ENCODE peak calls at places on chromosomes 11 and 22, in nine cellular contexts. One of them, this sample, is unnamed.

GRCh38 chr11:862028-862703 is 19.5 kb downstream of the TSPAN4 start:
- DNase-seq in RWPE1: no peak
- DNase-seq in psoas muscle: no peak
- DNase-seq in tibial artery: no peak
- DNase-seq in OCI-LY7: no peak
- DNase-seq in GM13976: no peak
- DNase-seq in Calu3: peak
- DNase-seq in HFF-Myc: no peak
- DNase-seq in choroid plexus epithelial cell: no peak
- DNase-seq in this sample: no peak

GRCh38 chr11:61955031-61955415 is 4.9 kb downstream of the BEST1 start:
- DNase-seq in RWPE1: peak
- DNase-seq in psoas muscle: peak
- DNase-seq in tibial artery: peak
- DNase-seq in OCI-LY7: no peak
- DNase-seq in GM13976: peak
- DNase-seq in Calu3: no peak
- DNase-seq in HFF-Myc: no peak
- DNase-seq in choroid plexus epithelial cell: peak
- DNase-seq in this sample: peak

GRCh38 chr11:79050784-79051183 is 390.0 kb downstream of the TENM4 start:
- DNase-seq in RWPE1: no peak
- DNase-seq in psoas muscle: no peak
- DNase-seq in tibial artery: no peak
- DNase-seq in OCI-LY7: no peak
- DNase-seq in GM13976: no peak
- DNase-seq in Calu3: no peak
- DNase-seq in HFF-Myc: no peak
- DNase-seq in choroid plexus epithelial cell: no peak
- DNase-seq in this sample: peak

GRCh38 chr11:65496304-65497140 is 2.3 kb upstream of the MALAT1 start:
- DNase-seq in RWPE1: no peak
- DNase-seq in psoas muscle: no peak
- DNase-seq in tibial artery: peak
- DNase-seq in OCI-LY7: no peak
- DNase-seq in GM13976: no peak
- DNase-seq in Calu3: no peak
- DNase-seq in HFF-Myc: peak
- DNase-seq in choroid plexus epithelial cell: peak
- DNase-seq in this sample: peak

GRCh38 chr11:12242071-12242672 is 131.8 kb downstream of the MICAL2 start:
- DNase-seq in RWPE1: no peak
- DNase-seq in psoas muscle: no peak
- DNase-seq in tibial artery: no peak
- DNase-seq in OCI-LY7: no peak
- DNase-seq in GM13976: no peak
- DNase-seq in Calu3: no peak
- DNase-seq in HFF-Myc: no peak
- DNase-seq in choroid plexus epithelial cell: no peak
- DNase-seq in this sample: no peak

GRCh38 chr22:38953577-38954413 is 3.6 kb upstream of the APOBEC3A start:
- DNase-seq in RWPE1: peak
- DNase-seq in psoas muscle: no peak
- DNase-seq in tibial artery: no peak
- DNase-seq in OCI-LY7: no peak
- DNase-seq in GM13976: peak
- DNase-seq in Calu3: peak
- DNase-seq in HFF-Myc: no peak
- DNase-seq in choroid plexus epithelial cell: no peak
- DNase-seq in this sample: no peak

GRCh38 chr11:62472063-62472884 is 53.4 kb downstream of the SCGB1A1 start:
- DNase-seq in RWPE1: peak
- DNase-seq in psoas muscle: no peak
- DNase-seq in tibial artery: no peak
- DNase-seq in OCI-LY7: no peak
- DNase-seq in GM13976: no peak
- DNase-seq in Calu3: peak
- DNase-seq in HFF-Myc: no peak
- DNase-seq in choroid plexus epithelial cell: no peak
- DNase-seq in this sample: peak

GRCh38 chr11:121416909-121417567 is 35.1 kb upstream of the SORL1 start:
- DNase-seq in RWPE1: peak
- DNase-seq in psoas muscle: peak
- DNase-seq in tibial artery: peak
- DNase-seq in OCI-LY7: peak
- DNase-seq in GM13976: peak
- DNase-seq in Calu3: peak
- DNase-seq in HFF-Myc: peak
- DNase-seq in choroid plexus epithelial cell: peak
- DNase-seq in this sample: peak

GRCh38 chr22:50544746-50545253 is 899 bp upstream of the KLHDC7B start:
- DNase-seq in RWPE1: no peak
- DNase-seq in psoas muscle: no peak
- DNase-seq in tibial artery: no peak
- DNase-seq in OCI-LY7: peak
- DNase-seq in GM13976: peak
- DNase-seq in Calu3: peak
- DNase-seq in HFF-Myc: no peak
- DNase-seq in choroid plexus epithelial cell: no peak
- DNase-seq in this sample: no peak

GRCh38 chr22:50546326-50547230 is 879 bp downstream of the KLHDC7B start:
- DNase-seq in RWPE1: no peak
- DNase-seq in psoas muscle: no peak
- DNase-seq in tibial artery: no peak
- DNase-seq in OCI-LY7: no peak
- DNase-seq in GM13976: peak
- DNase-seq in Calu3: no peak
- DNase-seq in HFF-Myc: no peak
- DNase-seq in choroid plexus epithelial cell: no peak
- DNase-seq in this sample: no peak

GRCh38 chr22:50542416-50542927 is 3.2 kb upstream of the KLHDC7B start:
- DNase-seq in RWPE1: no peak
- DNase-seq in psoas muscle: no peak
- DNase-seq in tibial artery: no peak
- DNase-seq in OCI-LY7: no peak
- DNase-seq in GM13976: peak
- DNase-seq in Calu3: no peak
- DNase-seq in HFF-Myc: no peak
- DNase-seq in choroid plexus epithelial cell: peak
- DNase-seq in this sample: no peak

GRCh38 chr22:50545522-50546325 is at the start of gene KLHDC7B:
- DNase-seq in RWPE1: no peak
- DNase-seq in psoas muscle: no peak
- DNase-seq in tibial artery: no peak
- DNase-seq in OCI-LY7: no peak
- DNase-seq in GM13976: peak
- DNase-seq in Calu3: no peak
- DNase-seq in HFF-Myc: no peak
- DNase-seq in choroid plexus epithelial cell: peak
- DNase-seq in this sample: no peak

DNA sequence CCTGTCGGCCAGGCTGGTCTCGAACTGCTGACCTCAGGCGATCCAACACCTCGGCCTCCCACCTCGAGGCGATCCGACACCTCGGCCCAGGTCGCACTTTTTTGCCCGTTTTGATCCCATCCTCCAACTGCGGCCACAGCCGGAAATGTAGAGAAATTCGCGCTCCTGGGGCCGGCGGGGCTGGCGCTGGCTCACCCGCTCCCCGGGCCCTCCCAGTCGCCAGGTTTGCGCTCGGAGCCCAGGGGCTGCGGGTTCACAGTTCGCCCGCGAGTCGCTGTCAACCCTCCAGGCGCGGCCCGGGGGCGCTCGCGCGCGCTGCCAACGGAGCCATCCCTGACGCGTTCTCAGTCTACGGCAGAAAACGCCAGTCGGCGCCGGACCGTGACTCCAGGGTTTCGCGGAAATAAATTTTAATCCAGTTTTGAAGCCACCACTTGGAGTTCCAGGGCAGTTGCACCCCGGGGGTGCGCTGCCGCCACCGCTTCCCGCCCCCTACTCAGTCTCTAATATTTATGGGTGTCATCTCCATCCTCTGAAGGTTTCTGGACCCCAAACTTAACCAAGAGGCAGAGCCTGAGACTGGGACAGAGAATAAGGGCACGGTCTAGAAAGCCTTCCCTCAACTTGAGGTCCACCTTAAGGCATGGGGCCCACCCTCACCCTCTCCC is 1.5 kb upstream of the KLHDC7B start:
- DNase-seq in RWPE1: no peak
- DNase-seq in psoas muscle: peak
- DNase-seq in tibial artery: no peak
- DNase-seq in OCI-LY7: peak
- DNase-seq in GM13976: peak
- DNase-seq in Calu3: peak
- DNase-seq in HFF-Myc: no peak
- DNase-seq in choroid plexus epithelial cell: peak
- DNase-seq in this sample: peak
- TF ChIP-seq CTCF in RWPE1: peak
- TF ChIP-seq CTCF in psoas muscle: peak
- TF ChIP-seq CTCF in tibial artery: peak
- TF ChIP-seq CTCF in OCI-LY7: peak
- TF ChIP-seq CTCF in GM13976: peak
- TF ChIP-seq CTCF in Calu3: peak
- TF ChIP-seq CTCF in HFF-Myc: peak
- TF ChIP-seq CTCF in choroid plexus epithelial cell: peak
- TF ChIP-seq CTCF in this sample: peak

GRCh38 chr11:125108469-125108868 is 3.0 kb downstream of the TMEM218 start:
- DNase-seq in RWPE1: no peak
- DNase-seq in psoas muscle: no peak
- DNase-seq in tibial artery: no peak
- DNase-seq in OCI-LY7: no peak
- DNase-seq in GM13976: no peak
- DNase-seq in Calu3: no peak
- DNase-seq in HFF-Myc: no peak
- DNase-seq in choroid plexus epithelial cell: no peak
- DNase-seq in this sample: no peak

GRCh38 chr11:125110506-125110905 is 920 bp downstream of the TMEM218 start:
- DNase-seq in RWPE1: no peak
- DNase-seq in psoas muscle: no peak
- DNase-seq in tibial artery: no peak
- DNase-seq in OCI-LY7: peak
- DNase-seq in GM13976: no peak
- DNase-seq in Calu3: no peak
- DNase-seq in HFF-Myc: no peak
- DNase-seq in choroid plexus epithelial cell: peak
- DNase-seq in this sample: no peak

GRCh38 chr11:125112235-125112604 is 794 bp upstream of the TMEM218 start:
- DNase-seq in RWPE1: no peak
- DNase-seq in psoas muscle: no peak
- DNase-seq in tibial artery: no peak
- DNase-seq in OCI-LY7: no peak
- DNase-seq in GM13976: no peak
- DNase-seq in Calu3: no peak
- DNase-seq in HFF-Myc: no peak
- DNase-seq in choroid plexus epithelial cell: no peak
- DNase-seq in this sample: no peak

GRCh38 chr11:125111341-125112234 is at the start of gene TMEM218:
- DNase-seq in RWPE1: peak
- DNase-seq in psoas muscle: peak
- DNase-seq in tibial artery: peak
- DNase-seq in OCI-LY7: peak
- DNase-seq in GM13976: peak
- DNase-seq in Calu3: peak
- DNase-seq in HFF-Myc: peak
- DNase-seq in choroid plexus epithelial cell: peak
- DNase-seq in this sample: peak

DNA sequence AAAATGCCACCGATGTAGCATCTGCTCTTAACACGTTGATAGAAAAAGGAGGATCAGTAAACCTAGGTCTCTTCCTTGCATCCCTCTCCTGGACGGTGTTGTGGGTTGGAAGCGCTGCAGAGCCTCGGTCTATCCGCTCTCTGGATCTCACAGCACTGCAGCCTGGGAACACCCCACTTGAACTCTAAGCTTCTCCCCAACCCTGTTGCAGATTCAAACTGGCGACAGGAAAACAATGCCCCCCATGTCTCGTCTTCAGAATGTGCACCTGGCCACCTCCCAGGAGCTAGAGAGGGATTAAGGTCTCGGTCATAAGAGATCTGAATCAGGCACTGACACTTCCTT is 458 bp downstream of the TMEM218 start:
- DNase-seq in RWPE1: no peak
- DNase-seq in psoas muscle: no peak
- DNase-seq in tibial artery: no peak
- DNase-seq in OCI-LY7: peak
- DNase-seq in GM13976: no peak
- DNase-seq in Calu3: peak
- DNase-seq in HFF-Myc: no peak
- DNase-seq in choroid plexus epithelial cell: peak
- DNase-seq in this sample: no peak
- TF ChIP-seq CTCF in RWPE1: no peak
- TF ChIP-seq CTCF in psoas muscle: no peak
- TF ChIP-seq CTCF in tibial artery: no peak
- TF ChIP-seq CTCF in OCI-LY7: no peak
- TF ChIP-seq CTCF in GM13976: no peak
- TF ChIP-seq CTCF in Calu3: no peak
- TF ChIP-seq CTCF in HFF-Myc: no peak
- TF ChIP-seq CTCF in choroid plexus epithelial cell: no peak
- TF ChIP-seq CTCF in this sample: no peak

GRCh38 chr22:43743929-43744643 is 68.0 kb downstream of the EFCAB6 start:
- DNase-seq in RWPE1: no peak
- DNase-seq in psoas muscle: no peak
- DNase-seq in tibial artery: no peak
- DNase-seq in OCI-LY7: no peak
- DNase-seq in GM13976: no peak
- DNase-seq in Calu3: no peak
- DNase-seq in HFF-Myc: no peak
- DNase-seq in choroid plexus epithelial cell: no peak
- DNase-seq in this sample: no peak

GRCh38 chr22:43742551-43742950 is 69.6 kb downstream of the EFCAB6 start:
- DNase-seq in RWPE1: no peak
- DNase-seq in psoas muscle: no peak
- DNase-seq in tibial artery: no peak
- DNase-seq in OCI-LY7: no peak
- DNase-seq in GM13976: no peak
- DNase-seq in Calu3: no peak
- DNase-seq in HFF-Myc: no peak
- DNase-seq in choroid plexus epithelial cell: no peak
- DNase-seq in this sample: no peak

GRCh38 chr22:43740587-43741270 is 71.4 kb downstream of the EFCAB6 start:
- DNase-seq in RWPE1: no peak
- DNase-seq in psoas muscle: no peak
- DNase-seq in tibial artery: no peak
- DNase-seq in OCI-LY7: no peak
- DNase-seq in GM13976: no peak
- DNase-seq in Calu3: no peak
- DNase-seq in HFF-Myc: no peak
- DNase-seq in choroid plexus epithelial cell: no peak
- DNase-seq in this sample: no peak

GRCh38 chr22:43745783-43746356 is 66.2 kb downstream of the EFCAB6 start:
- DNase-seq in RWPE1: no peak
- DNase-seq in psoas muscle: no peak
- DNase-seq in tibial artery: no peak
- DNase-seq in OCI-LY7: no peak
- DNase-seq in GM13976: no peak
- DNase-seq in Calu3: no peak
- DNase-seq in HFF-Myc: no peak
- DNase-seq in choroid plexus epithelial cell: no peak
- DNase-seq in this sample: no peak

DNA sequence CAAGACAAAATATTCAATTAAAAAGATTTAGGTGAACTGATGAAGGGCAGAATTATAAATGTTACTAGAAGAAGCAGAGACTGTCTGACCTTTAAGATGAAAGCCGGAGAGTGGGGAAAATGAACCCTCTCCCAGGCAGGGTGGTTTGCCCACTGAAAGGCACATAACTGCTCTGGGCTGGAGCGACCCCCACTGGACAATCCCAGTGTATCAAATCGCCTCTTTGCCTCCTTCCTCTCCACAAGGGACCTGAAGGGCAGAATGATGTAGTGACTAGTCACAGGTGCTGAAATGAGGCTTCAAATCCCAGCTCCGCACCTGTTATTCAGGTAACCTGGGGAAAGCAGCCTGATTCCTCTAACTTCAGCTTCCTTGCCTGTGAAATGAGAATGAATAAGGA is 69.0 kb downstream of the EFCAB6 start:
- DNase-seq in RWPE1: no peak
- DNase-seq in psoas muscle: no peak
- DNase-seq in tibial artery: no peak
- DNase-seq in OCI-LY7: no peak
- DNase-seq in GM13976: no peak
- DNase-seq in Calu3: no peak
- DNase-seq in HFF-Myc: no peak
- DNase-seq in choroid plexus epithelial cell: no peak
- DNase-seq in this sample: no peak
- TF ChIP-seq CTCF in RWPE1: no peak
- TF ChIP-seq CTCF in psoas muscle: no peak
- TF ChIP-seq CTCF in tibial artery: no peak
- TF ChIP-seq CTCF in OCI-LY7: no peak
- TF ChIP-seq CTCF in GM13976: no peak
- TF ChIP-seq CTCF in Calu3: no peak
- TF ChIP-seq CTCF in HFF-Myc: peak
- TF ChIP-seq CTCF in choroid plexus epithelial cell: peak
- TF ChIP-seq CTCF in this sample: no peak

DNA sequence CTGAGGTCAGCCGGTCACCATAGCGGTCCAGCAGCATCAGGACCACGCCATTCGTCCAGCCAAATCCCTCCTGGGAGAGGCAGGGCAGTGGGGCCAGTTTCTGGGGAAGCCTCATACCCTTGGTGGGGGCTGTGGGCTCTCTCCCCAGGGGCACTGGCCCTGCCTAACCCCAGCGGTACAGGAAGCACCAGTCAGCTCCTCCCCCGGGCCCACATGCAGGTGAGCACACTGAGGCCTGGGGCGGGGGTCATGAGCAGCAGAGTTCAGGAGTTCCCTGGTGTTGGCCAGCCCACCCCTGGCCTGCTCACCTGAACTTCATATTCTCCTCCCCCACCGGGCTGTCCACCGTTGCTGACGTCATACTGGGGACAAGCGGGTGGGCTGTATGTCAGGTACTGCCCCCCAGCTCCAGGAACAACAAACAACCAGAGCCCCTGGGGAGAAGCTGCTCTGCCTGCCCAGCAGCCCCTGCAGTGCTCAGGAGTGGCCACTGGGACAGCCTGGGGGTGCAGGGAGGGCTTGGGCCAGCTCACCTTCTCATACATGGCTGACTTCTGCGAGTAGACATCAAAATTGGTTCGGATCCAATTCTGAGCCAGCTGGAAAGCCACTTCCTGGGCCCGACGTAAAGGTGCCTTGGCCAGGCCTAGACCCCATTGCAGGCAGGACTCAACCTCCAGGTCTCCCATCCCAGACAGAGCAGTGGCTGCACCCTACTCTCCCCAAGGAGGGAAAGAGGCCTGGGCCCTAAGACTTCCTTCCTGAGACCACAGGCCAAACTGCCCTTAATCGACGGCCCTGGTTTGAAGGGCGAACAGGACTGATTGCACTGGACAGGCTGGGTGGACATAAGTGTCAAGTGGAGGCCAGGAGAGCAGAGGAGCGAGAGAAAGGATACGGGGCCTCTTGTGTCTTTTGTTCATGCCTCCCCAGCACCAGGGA is 20.8 kb downstream of the TREH start:
- DNase-seq in RWPE1: peak
- DNase-seq in psoas muscle: no peak
- DNase-seq in tibial artery: no peak
- DNase-seq in OCI-LY7: no peak
- DNase-seq in GM13976: no peak
- DNase-seq in Calu3: peak
- DNase-seq in HFF-Myc: no peak
- DNase-seq in choroid plexus epithelial cell: peak
- DNase-seq in this sample: no peak
- TF ChIP-seq CTCF in RWPE1: no peak
- TF ChIP-seq CTCF in psoas muscle: no peak
- TF ChIP-seq CTCF in tibial artery: no peak
- TF ChIP-seq CTCF in OCI-LY7: no peak
- TF ChIP-seq CTCF in GM13976: no peak
- TF ChIP-seq CTCF in Calu3: no peak
- TF ChIP-seq CTCF in HFF-Myc: no peak
- TF ChIP-seq CTCF in choroid plexus epithelial cell: peak
- TF ChIP-seq CTCF in this sample: peak

This sample was measured in fibroblast of pulmonary artery.